ENCODE peak calls at places on chromosomes 11 and 22, in ten cellular contexts. D is AG09309, R is OCI-LY7, V is RWPE1, Q is mammary epithelial cell, A is lower leg skin, S is neural crest cell, Z is fibroblast of pulmonary artery, B is BJ, F is dorsolateral prefrontal cortex. C is an unnamed sample.

GRCh38 chr22:24878969-24879368 is 67.5 kb downstream of the LHFPL7 start:
- DNase-seq in D (no peak), S (no peak), Z (no peak), Q (no peak), V (no peak), A (no peak), R (no peak), F (no peak), B (no peak), C (no peak)

GRCh38 chr22:24146791-24147353 is 34.4 kb upstream of the SUSD2 start:
- DNase-seq in V (no peak), Z (peak), D (no peak), Q (no peak), F (no peak), R (no peak), S (no peak), B (no peak), A (no peak), C (no peak)

GRCh38 chr11:95831198-95831883 is 41.0 kb downstream of the CEP57 start:
- DNase-seq in D (peak), S (no peak), Q (peak), F (no peak), A (no peak), R (no peak), V (peak), B (peak), Z (peak), C (no peak)

GRCh38 chr11:43576834-43577521 is 103.6 kb upstream of the HSD17B12 start:
- DNase-seq in V (peak), A (no peak), F (peak), S (peak), D (no peak), B (no peak), Z (peak), R (no peak), Q (no peak), C (no peak)

GRCh38 chr11:47410404-47411264 is 2.2 kb downstream of the SLC39A13 start:
- DNase-seq in Q (no peak), F (no peak), V (no peak), Z (no peak), A (no peak), R (no peak), D (no peak), S (no peak), B (no peak), C (no peak)

GRCh38 chr22:40001800-40002577 is 7.2 kb downstream of the FAM83F start:
- DNase-seq in V (peak), A (no peak), R (no peak), S (no peak), Z (no peak), B (no peak), D (no peak), F (no peak), Q (peak), C (no peak)

GRCh38 chr11:123428221-123428631 is 1.8 kb upstream of the GRAMD1B start:
- DNase-seq in S (no peak), R (no peak), F (no peak), B (no peak), Z (peak), V (no peak), Q (no peak), A (peak), D (no peak), C (no peak)

GRCh38 chr11:113168804-113169342 is 145.5 kb upstream of the TTC12 start:
- DNase-seq in B (no peak), V (no peak), Q (no peak), S (no peak), A (no peak), R (no peak), D (no peak), F (no peak), Z (no peak), C (no peak)

GRCh38 chr11:119368121-119369034 is 13.1 kb downstream of the USP2 start:
- DNase-seq in D (no peak), S (no peak), Z (peak), Q (no peak), R (no peak), B (no peak), A (no peak), V (peak), F (no peak), C (no peak)

GRCh38 chr11:3849297-3849874 is 6.1 kb upstream of the STIM1 start:
- DNase-seq in S (peak), A (no peak), Q (peak), Z (peak), V (peak), F (peak), D (no peak), B (no peak), R (peak), C (no peak)

GRCh38 chr11:119025099-119025473 is 5.6 kb downstream of the SLC37A4 start:
- DNase-seq in D (no peak), B (no peak), F (no peak), Z (no peak), V (no peak), Q (no peak), A (no peak), R (no peak), S (no peak), C (no peak)

GRCh38 chr11:45501980-45502545 is 163.4 kb downstream of the CHST1 start:
- DNase-seq in Q (no peak), R (no peak), Z (no peak), V (no peak), D (no peak), A (peak), F (no peak), S (no peak), B (no peak), C (no peak)

GRCh38 chr11:57637626-57638004 is 12.1 kb downstream of the YPEL4 start:
- DNase-seq in B (no peak), F (peak), Z (no peak), D (no peak), V (no peak), R (no peak), A (no peak), S (peak), Q (no peak), C (no peak)

GRCh38 chr22:35119494-35119893 is 53.5 kb downstream of the ISX start:
- DNase-seq in Z (no peak), R (no peak), D (no peak), S (no peak), F (no peak), A (no peak), B (no peak), V (no peak), Q (no peak), C (no peak)

GRCh38 chr11:71117311-71117710 is 135.1 kb downstream of the SHANK2 start:
- DNase-seq in R (no peak), A (no peak), D (no peak), B (no peak), V (no peak), Z (no peak), F (no peak), S (no peak), Q (peak), C (no peak)

GRCh38 chr11:2275334-2276279 is 5.2 kb upstream of the ASCL2 start:
- DNase-seq in B (no peak), F (peak), D (no peak), S (no peak), A (peak), Z (no peak), V (no peak), R (no peak), Q (no peak), C (no peak)

GRCh38 chr11:126191379-126192073 is 19.9 kb downstream of the RPUSD4 start:
- DNase-seq in Q (no peak), Z (no peak), V (no peak), S (no peak), B (no peak), F (no peak), R (no peak), D (no peak), A (peak), C (no peak)

GRCh38 chr11:6653656-6654055 is 2.0 kb downstream of the DCHS1 start:
- DNase-seq in A (no peak), S (no peak), F (no peak), D (no peak), B (no peak), V (no peak), Q (no peak), R (no peak), Z (no peak), C (no peak)

GRCh38 chr22:40216041-40216756 is 38.5 kb downstream of the TNRC6B start:
- DNase-seq in Z (no peak), R (peak), V (no peak), F (no peak), S (no peak), A (no peak), B (no peak), D (no peak), Q (no peak), C (no peak)

GRCh38 chr11:30763951-30764350 is 177.8 kb upstream of the MPPED2 start:
- DNase-seq in D (no peak), Q (no peak), F (no peak), V (no peak), S (no peak), Z (no peak), B (no peak), R (no peak), A (no peak), C (no peak)

GRCh38 chr22:39926175-39927152 is 25.6 kb downstream of the GRAP2 start:
- DNase-seq in B (no peak), F (no peak), D (no peak), A (no peak), R (no peak), Z (no peak), Q (no peak), S (no peak), V (no peak), C (no peak)

GRCh38 chr22:30385913-30386312 is 1.3 kb downstream of the RNF215 start:
- DNase-seq in Q (no peak), B (no peak), S (no peak), F (no peak), Z (no peak), D (no peak), R (no peak), A (no peak), V (no peak), C (no peak)

GRCh38 chr22:41290262-41291221 is 4.6 kb upstream of the RANGAP1 start:
- DNase-seq in D (peak), F (no peak), R (no peak), Q (peak), S (no peak), A (no peak), B (peak), Z (peak), V (peak), C (no peak)

GRCh38 chr22:23256986-23257888 is 76.9 kb downstream of the BCR start:
- DNase-seq in D (no peak), F (no peak), S (no peak), R (no peak), Q (peak), B (peak), A (peak), V (peak), Z (peak), C (no peak)

GRCh38 chr11:45383229-45383628 is 97.1 kb upstream of the SYT13 start:
- DNase-seq in B (no peak), Q (peak), S (no peak), D (peak), V (no peak), R (no peak), A (no peak), F (no peak), Z (peak), C (no peak)

GRCh38 chr11:116866774-116867455 is 29.5 kb upstream of the APOA1 start:
- DNase-seq in S (no peak), D (no peak), F (no peak), V (no peak), A (no peak), R (no peak), Z (no peak), Q (no peak), B (no peak), C (no peak)

GRCh38 chr22:24427500-24428164 is at the start of gene ADORA2A:
- DNase-seq in Q (no peak), F (no peak), B (no peak), Z (no peak), S (no peak), A (no peak), R (peak), D (no peak), V (no peak), C (no peak)

GRCh38 chr22:45077286-45077685 is 67.5 kb upstream of the PHF21B start:
- DNase-seq in D (no peak), Z (no peak), Q (no peak), A (no peak), R (no peak), B (no peak), V (no peak), S (no peak), F (no peak), C (no peak)

GRCh38 chr22:31646186-31647019 is 15.6 kb downstream of the PISD start:
- DNase-seq in F (no peak), R (no peak), A (no peak), D (peak), B (peak), S (no peak), Q (peak), V (peak), Z (peak), C (no peak)

GRCh38 chr22:39511226-39511625 is 9.1 kb upstream of the ATF4 start:
- DNase-seq in A (no peak), F (no peak), V (no peak), S (no peak), D (no peak), R (no peak), Z (no peak), Q (no peak), B (no peak), C (no peak)

DNA sequence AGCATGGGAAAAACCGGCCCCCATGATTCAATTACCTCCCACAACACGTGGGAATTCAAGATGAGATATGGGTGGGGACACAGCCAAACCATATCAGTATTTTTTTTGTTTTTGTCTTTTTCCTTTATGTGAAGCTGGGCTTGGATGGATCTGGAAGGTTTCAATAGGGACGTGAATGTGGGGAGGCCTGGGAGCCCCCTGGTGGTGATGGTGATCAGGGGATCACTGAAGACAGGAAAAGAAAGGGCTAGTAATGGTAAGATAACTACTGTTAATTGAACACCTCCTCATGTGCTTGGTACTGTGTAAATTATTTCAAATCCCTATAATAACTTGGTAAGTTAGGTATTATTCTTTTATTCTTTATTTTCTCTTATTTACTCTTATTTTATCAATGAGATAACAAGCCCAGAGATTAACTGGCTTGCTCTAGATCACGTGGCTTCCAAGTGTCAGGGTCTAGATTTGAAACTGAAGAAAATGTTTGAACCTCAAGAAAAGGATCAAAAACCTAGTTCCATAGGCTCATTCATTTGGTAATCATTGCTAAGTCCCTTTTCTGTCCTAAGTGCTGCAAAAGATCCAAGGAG is 364.2 kb downstream of the TENM4 start:
- DNase-seq in Z (peak), B (no peak), V (no peak), A (no peak), D (no peak), Q (peak), R (peak), F (peak), S (peak), C (no peak)
- TF ChIP-seq CTCF in Z (peak), B (peak), V (peak), A (no peak), D (peak), Q (peak), R (peak), F (peak), S (peak), C (peak)

GRCh38 chr22:26957176-26957575 is 299.8 kb downstream of the MIAT start:
- DNase-seq in R (no peak), Q (no peak), Z (no peak), B (no peak), A (no peak), S (no peak), F (no peak), D (no peak), V (no peak), C (no peak)

GRCh38 chr22:26956346-26956745 is 299.0 kb downstream of the MIAT start:
- DNase-seq in F (no peak), S (no peak), R (no peak), Z (no peak), A (no peak), Q (no peak), D (no peak), B (no peak), V (no peak), C (no peak)

GRCh38 chr22:26952654-26953379 is 295.4 kb downstream of the MIAT start:
- DNase-seq in F (no peak), Q (no peak), V (no peak), R (no peak), Z (no peak), A (peak), D (no peak), B (no peak), S (no peak), C (no peak)

GRCh38 chr22:26952004-26952403 is 294.6 kb downstream of the MIAT start:
- DNase-seq in Z (no peak), D (no peak), Q (no peak), V (no peak), R (no peak), S (no peak), F (no peak), B (no peak), A (no peak), C (no peak)

GRCh38 chr22:26953380-26953807 is 296.0 kb downstream of the MIAT start:
- DNase-seq in S (no peak), Q (no peak), A (peak), V (no peak), R (no peak), D (no peak), B (no peak), F (no peak), Z (no peak), C (no peak)
- TF ChIP-seq CTCF in S (no peak), Q (no peak), A (no peak), V (no peak), R (no peak), D (no peak), B (no peak), F (no peak), Z (no peak), C (no peak)

GRCh38 chr11:68324695-68325094 is 12.3 kb downstream of the LRP5 start:
- DNase-seq in S (no peak), Q (no peak), A (no peak), V (no peak), F (no peak), D (no peak), Z (no peak), R (no peak), B (no peak), C (no peak)

GRCh38 chr11:68325894-68326220 is 13.5 kb downstream of the LRP5 start:
- DNase-seq in A (no peak), V (no peak), D (no peak), R (no peak), Z (no peak), F (no peak), Q (no peak), S (no peak), B (no peak), C (no peak)

GRCh38 chr11:68326334-68327215 is 14.2 kb downstream of the LRP5 start:
- DNase-seq in S (no peak), A (no peak), R (no peak), Q (no peak), D (no peak), B (no peak), V (no peak), Z (no peak), F (no peak), C (no peak)

GRCh38 chr11:68324241-68324640 is 11.8 kb downstream of the LRP5 start:
- DNase-seq in F (no peak), A (no peak), Z (no peak), R (no peak), V (no peak), B (no peak), Q (no peak), S (no peak), D (no peak), C (no peak)

DNA sequence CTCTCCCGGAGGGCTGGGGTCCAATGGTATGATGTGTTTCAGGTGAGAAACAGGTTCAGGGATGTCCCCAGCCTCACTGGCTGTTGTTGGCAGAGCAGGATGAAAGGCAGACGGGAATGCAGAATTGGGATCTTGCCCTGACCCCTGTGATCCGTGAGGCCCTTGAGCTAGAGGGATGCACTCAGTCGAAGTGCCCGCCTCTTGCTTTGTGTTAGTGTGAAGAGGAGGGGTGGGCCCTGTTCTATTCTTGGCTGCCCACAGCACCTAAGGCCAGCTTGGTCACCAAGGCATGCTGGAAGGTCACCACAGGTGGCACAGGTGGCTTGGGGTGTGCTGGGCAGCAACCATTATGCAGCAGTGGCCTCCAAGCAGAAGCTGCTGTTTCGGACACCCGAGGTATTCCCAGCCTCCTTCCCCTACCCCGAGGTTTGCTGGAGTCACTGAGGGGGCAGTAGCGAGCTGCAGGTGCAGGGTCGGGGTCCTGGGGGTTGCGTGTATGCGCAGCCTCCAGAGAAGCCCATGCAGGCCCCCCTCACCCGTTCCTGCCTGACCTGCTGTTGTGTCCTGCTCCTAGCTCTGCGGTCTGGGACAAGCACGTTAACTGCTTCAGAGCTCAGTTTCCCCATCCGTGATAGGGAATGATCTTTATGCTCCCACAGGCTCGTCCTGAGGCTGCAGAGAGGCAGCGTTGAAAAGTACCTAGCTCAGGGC is 12.9 kb downstream of the LRP5 start:
- DNase-seq in S (no peak), Q (no peak), B (no peak), F (no peak), Z (no peak), A (no peak), R (no peak), D (no peak), V (no peak), C (no peak)
- TF ChIP-seq CTCF in S (peak), Q (no peak), B (no peak), F (no peak), Z (no peak), A (no peak), R (no peak), D (no peak), V (no peak), C (peak)

GRCh38 chr11:111725621-111726020 is 40.6 kb downstream of the PPP2R1B start:
- DNase-seq in Z (no peak), F (no peak), A (no peak), D (no peak), S (no peak), Q (no peak), B (no peak), R (no peak), V (no peak), C (no peak)
- TF ChIP-seq CTCF in Z (no peak), F (no peak), A (no peak), D (no peak), S (no peak), Q (no peak), B (no peak), R (no peak), V (no peak), C (no peak)

C was measured in progenitor cell of endocrine pancreas.